ENCODE peak calls at places on chromosomes 3 and 15, in ten cellular contexts. L, C, T, W, P, K, S, G, O and R are unnamed samples.

GRCh38 chr15:62440310-62440709 is 275.2 kb upstream of the C2CD4B start:
- DNase-seq in G (no peak), K (no peak), L (no peak), C (no peak), O (no peak), T (no peak), S (no peak), W (no peak), P (peak), R (no peak)

GRCh38 chr3:39408493-39409372 is 2.2 kb downstream of the RPSA start:
- DNase-seq in C (no peak), P (no peak), O (no peak), K (no peak), G (no peak), S (no peak), T (no peak), L (no peak), W (no peak), R (no peak)

GRCh38 chr3:126908752-126909275 is 74.1 kb upstream of the PLXNA1 start:
- DNase-seq in W (no peak), T (no peak), S (no peak), C (peak), L (no peak), G (no peak), P (no peak), O (no peak), K (peak), R (no peak)

GRCh38 chr15:79329186-79329611 is 18.3 kb downstream of the TMED3 start:
- DNase-seq in T (no peak), C (no peak), O (peak), P (no peak), G (no peak), W (no peak), K (peak), S (peak), L (no peak), R (no peak)

GRCh38 chr3:195897853-195898415 is 10.4 kb downstream of the TNK2 start:
- DNase-seq in W (no peak), O (no peak), T (no peak), K (no peak), C (no peak), L (no peak), G (no peak), P (no peak), S (no peak), R (no peak)

GRCh38 chr15:56598991-56599390 is 134.1 kb upstream of the MNS1 start:
- DNase-seq in T (no peak), S (peak), L (no peak), W (no peak), G (no peak), K (no peak), O (no peak), P (no peak), C (peak), R (no peak)

GRCh38 chr3:132210476-132211346 is 106.5 kb upstream of the ACP3 start:
- DNase-seq in W (no peak), O (no peak), K (peak), P (no peak), T (peak), C (no peak), G (no peak), S (no peak), L (peak), R (peak)

GRCh38 chr15:62950455-62950854 is 92.1 kb upstream of the TPM1 start:
- DNase-seq in P (peak), C (no peak), K (no peak), S (no peak), T (no peak), L (no peak), G (no peak), O (no peak), W (no peak), R (no peak)

GRCh38 chr15:90646662-90647305 is 70.4 kb upstream of the BLM start:
- DNase-seq in P (no peak), L (no peak), W (peak), K (no peak), T (no peak), S (no peak), G (no peak), O (no peak), C (no peak), R (no peak)

GRCh38 chr15:66765478-66766281 is 63.6 kb downstream of the SMAD6 start:
- DNase-seq in P (no peak), T (no peak), S (peak), G (no peak), O (peak), L (no peak), C (no peak), W (no peak), K (peak), R (no peak)

GRCh38 chr3:195705081-195705991 is 15.4 kb upstream of the MUC20 start:
- DNase-seq in P (no peak), L (no peak), S (peak), W (peak), K (no peak), G (no peak), C (no peak), O (no peak), T (no peak), R (no peak)